ENCODE peak calls at places on chromosomes 4 and X, in five cellular contexts. One of them, this sample, is unnamed.

GRCh38 chr4:45554423-45554822 is 569.4 kb downstream of the GABRG1 start:
- DNase-seq in neuronal stem cell: no peak
- DNase-seq in uterus: no peak
- DNase-seq in psoas muscle: no peak
- DNase-seq in left ventricle myocardium inferior: no peak
- DNase-seq in this sample: no peak

GRCh38 chrX:147803948-147804347 is 107.8 kb upstream of the FMR1 start:
- DNase-seq in neuronal stem cell: peak; percentile 3
- DNase-seq in uterus: no peak
- DNase-seq in psoas muscle: no peak
- DNase-seq in left ventricle myocardium inferior: no peak
- DNase-seq in this sample: peak; percentile 1

GRCh38 chr4:105707783-105708182 is 706 bp downstream of the INTS12 start:
- DNase-seq in neuronal stem cell: no peak
- DNase-seq in uterus: no peak
- DNase-seq in psoas muscle: no peak
- DNase-seq in left ventricle myocardium inferior: no peak
- DNase-seq in this sample: peak; percentile 14

GRCh38 chr4:90002406-90003040 is 107.9 kb downstream of the MMRN1 start:
- DNase-seq in neuronal stem cell: no peak
- DNase-seq in uterus: no peak
- DNase-seq in psoas muscle: no peak
- DNase-seq in left ventricle myocardium inferior: no peak
- DNase-seq in this sample: no peak

GRCh38 chr4:68373513-68373912 is 23.6 kb upstream of the YTHDC1 start:
- DNase-seq in neuronal stem cell: peak; percentile 55
- DNase-seq in uterus: peak; percentile 81
- DNase-seq in psoas muscle: peak; percentile 90
- DNase-seq in left ventricle myocardium inferior: peak; percentile 78
- DNase-seq in this sample: peak; percentile 63

GRCh38 chr4:88659061-88659889 is 38.4 kb downstream of the NAP1L5 start:
- DNase-seq in neuronal stem cell: peak; percentile 18
- DNase-seq in uterus: peak; percentile 54
- DNase-seq in psoas muscle: peak; percentile 50
- DNase-seq in left ventricle myocardium inferior: no peak
- DNase-seq in this sample: peak; percentile 47

GRCh38 chr4:184100297-184100885 is 117.3 kb downstream of the ENPP6 start:
- DNase-seq in neuronal stem cell: peak; percentile 55
- DNase-seq in uterus: no peak
- DNase-seq in psoas muscle: peak; percentile 76
- DNase-seq in left ventricle myocardium inferior: peak; percentile 72
- DNase-seq in this sample: no peak

GRCh38 chr4:123481034-123481433 is 84.4 kb downstream of the SPRY1 start:
- DNase-seq in neuronal stem cell: no peak
- DNase-seq in uterus: no peak
- DNase-seq in psoas muscle: no peak
- DNase-seq in left ventricle myocardium inferior: no peak
- DNase-seq in this sample: no peak

GRCh38 chr4:48017108-48017527 is 546 bp downstream of the NIPAL1 start:
- DNase-seq in neuronal stem cell: peak; percentile 21
- DNase-seq in uterus: peak; percentile 25
- DNase-seq in psoas muscle: peak; percentile 55
- DNase-seq in left ventricle myocardium inferior: no peak
- DNase-seq in this sample: peak; percentile 3

DNA sequence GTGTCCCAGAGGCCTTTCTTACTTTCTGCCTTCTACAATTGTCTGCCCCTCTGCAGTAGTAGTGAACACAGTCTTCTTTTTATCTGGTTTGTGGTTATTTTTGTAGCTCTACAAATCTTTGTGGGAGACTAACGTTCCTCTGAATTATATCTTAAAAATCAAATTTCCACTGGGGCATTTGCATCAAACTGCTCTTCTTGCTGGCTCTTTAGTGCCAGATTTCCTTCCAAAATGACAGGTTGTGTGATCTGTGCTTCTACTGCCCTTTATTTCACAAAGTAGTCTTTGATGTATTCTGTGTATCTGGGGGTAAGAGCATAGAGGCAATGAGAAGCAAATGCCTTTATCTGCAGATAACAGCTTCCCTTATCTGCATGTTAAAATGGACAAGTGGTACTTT is 34.5 kb downstream of the TSPAN7 start:
- DNase-seq in neuronal stem cell: no peak
- DNase-seq in uterus: no peak
- DNase-seq in psoas muscle: no peak
- DNase-seq in left ventricle myocardium inferior: no peak
- DNase-seq in this sample: no peak
- H3K4me3 ChIP-seq in neuronal stem cell: no peak overlapping the region
- H3K4me3 ChIP-seq in uterus: no peak overlapping the region
- H3K4me3 ChIP-seq in psoas muscle: no peak overlapping the region
- H3K4me3 ChIP-seq in left ventricle myocardium inferior: no peak overlapping the region
- H3K4me3 ChIP-seq in this sample: no peak overlapping the region

GRCh38 chr4:91963489-91963888 is 340.3 kb upstream of the GRID2 start:
- DNase-seq in neuronal stem cell: no peak
- DNase-seq in uterus: no peak
- DNase-seq in psoas muscle: no peak
- DNase-seq in left ventricle myocardium inferior: no peak
- DNase-seq in this sample: no peak
- H3K27ac ChIP-seq in neuronal stem cell: no peak overlapping the region
- H3K27ac ChIP-seq in uterus: no peak overlapping the region
- H3K27ac ChIP-seq in psoas muscle: no peak overlapping the region
- H3K27ac ChIP-seq in left ventricle myocardium inferior: no peak overlapping the region
- H3K27ac ChIP-seq in this sample: no peak overlapping the region

GRCh38 chr4:74197123-74197522 is 39.2 kb downstream of the MTHFD2L start:
- DNase-seq in neuronal stem cell: no peak
- DNase-seq in uterus: no peak
- DNase-seq in psoas muscle: no peak
- DNase-seq in left ventricle myocardium inferior: no peak
- DNase-seq in this sample: no peak
- H3K27me3 ChIP-seq in neuronal stem cell: no peaks in the 10 kb centered on the region
- H3K27me3 ChIP-seq in uterus: no peaks in the 10 kb centered on the region
- H3K27me3 ChIP-seq in psoas muscle: no peaks in the 10 kb centered on the region
- H3K27me3 ChIP-seq in left ventricle myocardium inferior: no peaks in the 10 kb centered on the region
- H3K27me3 ChIP-seq in this sample: no peaks in the 10 kb centered on the region

GRCh38 chrX:37781808-37782207 is 1.9 kb downstream of the CYBB start:
- DNase-seq in neuronal stem cell: no peak
- DNase-seq in uterus: no peak
- DNase-seq in psoas muscle: no peak
- DNase-seq in left ventricle myocardium inferior: no peak
- DNase-seq in this sample: no peak
- H3K4me3 ChIP-seq in neuronal stem cell: no peak overlapping the region
- H3K4me3 ChIP-seq in uterus: no peak overlapping the region
- H3K4me3 ChIP-seq in psoas muscle: peak overlapping the region; percentile 16
- H3K4me3 ChIP-seq in left ventricle myocardium inferior: no peak overlapping the region
- H3K4me3 ChIP-seq in this sample: no peak overlapping the region

GRCh38 chr4:185286571-185286970 is 77.2 kb downstream of the SNX25 start:
- DNase-seq in neuronal stem cell: no peak
- DNase-seq in uterus: no peak
- DNase-seq in psoas muscle: no peak
- DNase-seq in left ventricle myocardium inferior: no peak
- DNase-seq in this sample: no peak
- H3K27ac ChIP-seq in neuronal stem cell: no peak overlapping the region
- H3K27ac ChIP-seq in uterus: no peak overlapping the region
- H3K27ac ChIP-seq in psoas muscle: no peak overlapping the region
- H3K27ac ChIP-seq in left ventricle myocardium inferior: no peak overlapping the region
- H3K27ac ChIP-seq in this sample: no peak overlapping the region

GRCh38 chr4:41822326-41822725 is 73.8 kb upstream of the PHOX2B start:
- DNase-seq in neuronal stem cell: no peak
- DNase-seq in uterus: no peak
- DNase-seq in psoas muscle: no peak
- DNase-seq in left ventricle myocardium inferior: no peak
- DNase-seq in this sample: no peak
- H3K27me3 ChIP-seq in neuronal stem cell: no peaks in the 10 kb centered on the region
- H3K27me3 ChIP-seq in uterus: no peaks in the 10 kb centered on the region
- H3K27me3 ChIP-seq in psoas muscle: peaks cover 25% of the 10 kb centered on the region
- H3K27me3 ChIP-seq in left ventricle myocardium inferior: peaks cover 90% of the 10 kb centered on the region
- H3K27me3 ChIP-seq in this sample: no peaks in the 10 kb centered on the region

GRCh38 chr4:114057746-114058145 is 78.3 kb upstream of the ARSJ start:
- DNase-seq in neuronal stem cell: no peak
- DNase-seq in uterus: no peak
- DNase-seq in psoas muscle: no peak
- DNase-seq in left ventricle myocardium inferior: no peak
- DNase-seq in this sample: no peak

GRCh38 chr4:114052227-114052626 is 72.8 kb upstream of the ARSJ start:
- DNase-seq in neuronal stem cell: no peak
- DNase-seq in uterus: no peak
- DNase-seq in psoas muscle: no peak
- DNase-seq in left ventricle myocardium inferior: no peak
- DNase-seq in this sample: no peak

DNA sequence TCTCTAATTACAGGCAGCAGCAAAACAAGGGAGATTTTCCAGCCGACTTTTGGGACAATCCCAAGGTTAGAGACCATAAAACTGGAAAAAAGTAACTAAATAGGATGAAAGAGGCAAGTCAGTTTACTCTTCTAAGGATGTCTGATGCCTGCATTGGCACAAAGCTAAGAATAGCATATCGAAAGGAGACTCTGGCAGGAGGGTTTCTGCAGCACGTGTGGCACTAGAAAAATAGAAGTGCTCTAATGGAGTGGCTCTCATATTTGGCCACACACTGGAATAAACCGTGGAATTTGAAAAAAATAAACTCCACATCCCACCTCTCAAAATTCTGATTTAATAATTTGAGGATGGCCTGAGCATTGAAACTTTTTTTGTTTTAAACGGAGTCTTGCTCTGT is 77.2 kb upstream of the ARSJ start:
- DNase-seq in neuronal stem cell: no peak
- DNase-seq in uterus: no peak
- DNase-seq in psoas muscle: no peak
- DNase-seq in left ventricle myocardium inferior: no peak
- DNase-seq in this sample: no peak
- H3K4me3 ChIP-seq in neuronal stem cell: no peak overlapping the region
- H3K4me3 ChIP-seq in uterus: no peak overlapping the region
- H3K4me3 ChIP-seq in psoas muscle: no peak overlapping the region
- H3K4me3 ChIP-seq in left ventricle myocardium inferior: no peak overlapping the region
- H3K4me3 ChIP-seq in this sample: no peak overlapping the region

GRCh38 chr4:6227412-6228157 is 27.2 kb upstream of the JAKMIP1 start:
- DNase-seq in neuronal stem cell: no peak
- DNase-seq in uterus: no peak
- DNase-seq in psoas muscle: no peak
- DNase-seq in left ventricle myocardium inferior: no peak
- DNase-seq in this sample: no peak
- H3K27ac ChIP-seq in neuronal stem cell: no peak overlapping the region
- H3K27ac ChIP-seq in uterus: no peak overlapping the region
- H3K27ac ChIP-seq in psoas muscle: no peak overlapping the region
- H3K27ac ChIP-seq in left ventricle myocardium inferior: no peak overlapping the region
- H3K27ac ChIP-seq in this sample: no peak overlapping the region

GRCh38 chr4:2136736-2137135 is 77.6 kb downstream of the NAT8L start:
- DNase-seq in neuronal stem cell: no peak
- DNase-seq in uterus: no peak
- DNase-seq in psoas muscle: no peak
- DNase-seq in left ventricle myocardium inferior: no peak
- DNase-seq in this sample: no peak

GRCh38 chr4:2142630-2143427 is 83.7 kb downstream of the NAT8L start:
- DNase-seq in neuronal stem cell: no peak
- DNase-seq in uterus: no peak
- DNase-seq in psoas muscle: no peak
- DNase-seq in left ventricle myocardium inferior: no peak
- DNase-seq in this sample: no peak

GRCh38 chr4:2141762-2142520 is 82.8 kb downstream of the NAT8L start:
- DNase-seq in neuronal stem cell: no peak
- DNase-seq in uterus: no peak
- DNase-seq in psoas muscle: no peak
- DNase-seq in left ventricle myocardium inferior: no peak
- DNase-seq in this sample: no peak

GRCh38 chr4:2141022-2141761 is 82.1 kb downstream of the NAT8L start:
- DNase-seq in neuronal stem cell: no peak
- DNase-seq in uterus: no peak
- DNase-seq in psoas muscle: no peak
- DNase-seq in left ventricle myocardium inferior: no peak
- DNase-seq in this sample: no peak

DNA sequence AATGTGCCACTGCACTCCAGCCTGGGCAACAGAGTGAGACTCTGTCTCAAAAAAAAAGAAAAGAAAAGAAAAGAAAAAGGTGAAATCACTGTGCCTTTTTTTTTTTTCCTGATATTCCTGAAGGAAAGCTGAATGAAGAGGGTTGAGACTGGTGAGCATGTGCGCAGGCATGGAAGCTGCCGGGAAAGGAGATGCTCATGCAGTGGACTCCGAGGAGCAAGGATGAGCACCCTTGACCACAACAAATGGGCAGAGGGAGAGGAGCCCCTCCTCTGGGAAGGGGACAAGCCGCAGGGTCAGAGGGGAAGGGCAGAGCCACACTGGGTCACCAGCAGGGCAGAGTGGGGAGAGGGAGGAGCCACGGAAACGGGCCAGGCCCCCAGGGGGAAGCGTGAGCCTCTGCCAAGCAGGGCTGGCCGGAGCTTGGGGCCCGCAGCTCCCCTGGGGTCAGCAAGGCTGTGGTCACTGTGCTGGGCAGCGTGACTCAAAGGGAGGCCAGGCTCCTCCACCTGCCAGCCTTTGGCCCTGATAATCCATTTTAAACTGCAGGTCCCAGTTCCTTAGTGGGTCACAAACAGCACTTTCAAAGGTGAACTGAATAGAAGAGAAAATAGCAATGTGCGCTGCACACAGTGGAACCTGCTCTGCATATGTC is 79.8 kb downstream of the NAT8L start:
- DNase-seq in neuronal stem cell: no peak
- DNase-seq in uterus: no peak
- DNase-seq in psoas muscle: no peak
- DNase-seq in left ventricle myocardium inferior: no peak
- DNase-seq in this sample: no peak
- H3K27me3 ChIP-seq in neuronal stem cell: no peaks in the 10 kb centered on the region
- H3K27me3 ChIP-seq in uterus: no peaks in the 10 kb centered on the region
- H3K27me3 ChIP-seq in psoas muscle: no peaks in the 10 kb centered on the region
- H3K27me3 ChIP-seq in left ventricle myocardium inferior: peaks cover 4% of the 10 kb centered on the region
- H3K27me3 ChIP-seq in this sample: no peaks in the 10 kb centered on the region

This sample was measured in CD4-positive, alpha-beta memory T cell.